ENCODE peak calls at places on chromosome 1, in ten cellular contexts. N, V, X, O, K, S, U, W, I and J are unnamed samples. For H3K4me1, the result is how much of the 10 kb centered on the place peaks cover.

GRCh38 chr1:172585348-172585747 is 52.4 kb downstream of the SUCO start:
- DNase-seq in N (peak), V (no peak), X (peak), O (no peak), K (no peak), S (peak), U (no peak), W (no peak), I (no peak), J (no peak)

GRCh38 chr1:175273656-175274055 is 81.1 kb upstream of the KIAA0040 start:
- DNase-seq in N (no peak), V (no peak), X (no peak), O (no peak), K (no peak), S (no peak), U (peak), W (no peak), I (no peak), J (no peak)

GRCh38 chr1:154556422-154556821 is 2.0 kb downstream of the UBE2Q1 start:
- DNase-seq in N (no peak), V (no peak), X (no peak), O (no peak), K (peak), S (peak), U (peak), W (no peak), I (no peak), J (no peak)

GRCh38 chr1:205589618-205590456 is 42.0 kb downstream of the ELK4 start:
- DNase-seq in N (no peak), V (no peak), X (no peak), O (no peak), K (no peak), S (no peak), U (no peak), W (no peak), I (no peak), J (no peak)

GRCh38 chr1:94672934-94673333 is 131.4 kb upstream of the F3 start:
- DNase-seq in N (peak), V (no peak), X (no peak), O (no peak), K (no peak), S (no peak), U (no peak), W (no peak), I (no peak), J (peak)

GRCh38 chr1:92577251-92577895 is 90.6 kb upstream of the GFI1 start:
- DNase-seq in N (peak), V (no peak), X (peak), O (no peak), K (peak), S (peak), U (no peak), W (no peak), I (no peak), J (no peak)

GRCh38 chr1:192235127-192235526 is 76.9 kb downstream of the RGS18 start:
- DNase-seq in N (no peak), V (no peak), X (no peak), O (no peak), K (no peak), S (peak), U (no peak), W (no peak), I (no peak), J (no peak)

GRCh38 chr1:68112835-68113243 is 62.4 kb upstream of the DIRAS3 start:
- DNase-seq in N (peak), V (peak), X (peak), O (no peak), K (no peak), S (peak), U (no peak), W (no peak), I (no peak), J (peak)

GRCh38 chr1:217369271-217369981 is 261.5 kb downstream of the GPATCH2 start:
- DNase-seq in N (no peak), V (no peak), X (no peak), O (peak), K (peak), S (no peak), U (no peak), W (no peak), I (no peak), J (no peak)

GRCh38 chr1:40532844-40533424 is 1.5 kb downstream of the ZNF684 start:
- DNase-seq in N (peak), V (peak), X (peak), O (no peak), K (peak), S (peak), U (no peak), W (no peak), I (no peak), J (peak)

GRCh38 chr1:180230416-180230790 is 339 bp downstream of the LHX4 start:
- DNase-seq in N (no peak), V (no peak), X (no peak), O (no peak), K (peak), S (no peak), U (no peak), W (no peak), I (no peak), J (peak)

GRCh38 chr1:200590001-200590400 is 30.6 kb downstream of the KIF14 start:
- DNase-seq in N (peak), V (no peak), X (no peak), O (no peak), K (no peak), S (peak), U (no peak), W (no peak), I (no peak), J (no peak)

GRCh38 chr1:60156371-60156770 is 82.8 kb upstream of the C1orf87 start:
- DNase-seq in N (no peak), V (no peak), X (no peak), O (no peak), K (no peak), S (no peak), U (no peak), W (no peak), I (no peak), J (no peak)

GRCh38 chr1:104136621-104137020 is 386.9 kb downstream of the AMY1C start:
- DNase-seq in N (no peak), V (no peak), X (no peak), O (no peak), K (no peak), S (no peak), U (no peak), W (no peak), I (no peak), J (no peak)

GRCh38 chr1:211921579-211922095 is 91.1 kb upstream of the LPGAT1 start:
- DNase-seq in N (no peak), V (no peak), X (no peak), O (no peak), K (no peak), S (no peak), U (no peak), W (no peak), I (no peak), J (no peak)

GRCh38 chr1:21868482-21868881 is 56.4 kb downstream of the LDLRAD2 start:
- DNase-seq in N (no peak), V (no peak), X (no peak), O (no peak), K (no peak), S (no peak), U (no peak), W (no peak), I (no peak), J (no peak)

GRCh38 chr1:31585736-31586365 is 9.5 kb downstream of the TINAGL1 start:
- DNase-seq in N (no peak), V (no peak), X (no peak), O (no peak), K (no peak), S (no peak), U (no peak), W (no peak), I (no peak), J (no peak)

GRCh38 chr1:35080171-35080854 is 1.1 kb downstream of the ZMYM1 start:
- DNase-seq in N (no peak), V (no peak), X (no peak), O (no peak), K (no peak), S (no peak), U (no peak), W (no peak), I (no peak), J (no peak)

GRCh38 chr1:33346921-33347649 is 26.2 kb upstream of the A3GALT2 start:
- DNase-seq in N (peak), V (peak), X (peak), O (no peak), K (no peak), S (peak), U (peak), W (no peak), I (peak), J (peak)

GRCh38 chr1:39915499-39916129 is 13.9 kb upstream of the MYCL start:
- DNase-seq in N (no peak), V (no peak), X (no peak), O (no peak), K (no peak), S (no peak), U (no peak), W (no peak), I (no peak), J (no peak)

GRCh38 chr1:165397945-165398344 is 41.4 kb upstream of the LMX1A start:
- DNase-seq in N (peak), V (no peak), X (peak), O (peak), K (no peak), S (peak), U (peak), W (no peak), I (no peak), J (peak)

GRCh38 chr1:76090284-76091180 is 16.0 kb downstream of the ST6GALNAC3 start:
- DNase-seq in N (no peak), V (no peak), X (no peak), O (no peak), K (no peak), S (no peak), U (no peak), W (no peak), I (no peak), J (no peak)

GRCh38 chr1:57007948-57008347 is 42.1 kb upstream of the C8B start:
- DNase-seq in N (no peak), V (no peak), X (no peak), O (no peak), K (no peak), S (peak), U (no peak), W (no peak), I (no peak), J (no peak)

GRCh38 chr1:155127672-155128468 is at the start of gene EFNA1:
- DNase-seq in N (peak), V (no peak), X (peak), O (peak), K (peak), S (peak), U (peak), W (no peak), I (peak), J (peak)

GRCh38 chr1:119947468-119947867 is 51.2 kb upstream of the ADAM30 start:
- DNase-seq in N (peak), V (no peak), X (peak), O (no peak), K (no peak), S (peak), U (no peak), W (no peak), I (no peak), J (no peak)

GRCh38 chr1:98410082-98410481 is 251.4 kb upstream of the SNX7 start:
- DNase-seq in N (no peak), V (no peak), X (no peak), O (no peak), K (no peak), S (no peak), U (no peak), W (no peak), I (no peak), J (no peak)

GRCh38 chr1:150968491-150968890 is 6.1 kb downstream of the CERS2 start:
- DNase-seq in N (no peak), V (no peak), X (no peak), O (no peak), K (no peak), S (no peak), U (no peak), W (no peak), I (no peak), J (no peak)

GRCh38 chr1:77825356-77825709 is 45.9 kb downstream of the MIGA1 start:
- DNase-seq in N (peak), V (peak), X (peak), O (no peak), K (peak), S (peak), U (peak), W (no peak), I (peak), J (no peak)

GRCh38 chr1:99849413-99849743 is 783 bp upstream of the AGL start:
- DNase-seq in N (peak), V (no peak), X (no peak), O (no peak), K (no peak), S (no peak), U (peak), W (no peak), I (no peak), J (no peak)

GRCh38 chr1:47179988-47180563 is 9.8 kb downstream of the PDZK1IP1 start:
- DNase-seq in N (no peak), V (no peak), X (no peak), O (no peak), K (no peak), S (no peak), U (peak), W (no peak), I (no peak), J (no peak)

GRCh38 chr1:42953182-42954180 is 5.2 kb downstream of the SLC2A1 start:
- DNase-seq in N (no peak), V (no peak), X (no peak), O (no peak), K (no peak), S (no peak), U (peak), W (no peak), I (no peak), J (no peak)

GRCh38 chr1:207863893-207864535 is 46.9 kb downstream of the CD34 start:
- DNase-seq in N (no peak), V (no peak), X (no peak), O (no peak), K (no peak), S (no peak), U (no peak), W (no peak), I (no peak), J (no peak)

GRCh38 chr1:97654866-97655265 is 266.0 kb downstream of the DPYD start:
- DNase-seq in N (no peak), V (no peak), X (no peak), O (no peak), K (no peak), S (peak), U (no peak), W (no peak), I (no peak), J (no peak)

GRCh38 chr1:170881268-170882265 is 53.8 kb upstream of the MROH9 start:
- DNase-seq in N (peak), V (peak), X (peak), O (no peak), K (peak), S (peak), U (no peak), W (no peak), I (peak), J (peak)

GRCh38 chr1:217982711-217983405 is 302.2 kb upstream of the RRP15 start:
- DNase-seq in N (no peak), V (no peak), X (no peak), O (no peak), K (peak), S (no peak), U (no peak), W (no peak), I (no peak), J (no peak)

GRCh38 chr1:77424236-77424635 is 142.4 kb downstream of the AK5 start:
- DNase-seq in N (peak), V (no peak), X (peak), O (no peak), K (no peak), S (peak), U (no peak), W (no peak), I (peak), J (no peak)

GRCh38 chr1:33347650-33347992 is 26.7 kb upstream of the A3GALT2 start:
- DNase-seq in N (peak), V (no peak), X (peak), O (no peak), K (no peak), S (peak), U (no peak), W (no peak), I (no peak), J (no peak)

GRCh38 chr1:168581799-168582572 is 5.6 kb downstream of the XCL1 start:
- DNase-seq in N (no peak), V (no peak), X (no peak), O (no peak), K (no peak), S (no peak), U (no peak), W (no peak), I (no peak), J (no peak)

GRCh38 chr1:117605164-117605810 is 561 bp upstream of the TENT5C start:
- DNase-seq in N (no peak), V (no peak), X (peak), O (no peak), K (peak), S (peak), U (peak), W (no peak), I (peak), J (no peak)

DNA sequence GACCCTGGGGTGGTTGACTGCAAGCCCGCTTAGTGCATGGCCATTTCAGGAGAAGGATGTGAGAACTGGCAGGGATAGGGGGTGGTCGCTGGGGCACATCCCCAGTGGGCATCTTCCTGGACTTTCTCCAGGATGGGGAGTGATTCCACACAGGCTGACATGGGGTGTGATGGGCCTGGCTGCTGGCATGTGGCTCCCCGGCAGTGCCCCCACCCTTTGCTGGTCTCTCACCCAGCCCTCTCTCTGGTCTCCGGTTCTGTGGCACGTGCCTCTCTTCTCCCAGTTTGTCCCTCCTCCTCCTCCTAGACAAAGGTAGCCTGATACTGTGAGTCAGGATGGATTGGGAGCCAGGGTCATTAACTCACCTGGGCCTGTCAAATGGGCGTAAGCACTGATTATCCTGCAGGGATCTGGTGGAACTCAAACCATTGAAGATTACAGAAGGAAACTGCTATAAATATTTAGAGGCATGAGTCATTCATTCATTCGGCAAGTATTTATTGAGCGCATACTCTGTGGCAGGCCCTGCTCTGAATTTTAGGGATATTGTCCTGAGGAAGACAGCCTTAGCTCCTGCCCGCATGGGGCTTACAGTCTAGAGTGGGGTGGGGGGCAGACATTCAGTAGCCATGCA is 23.6 kb upstream of the EPS8L3 start:
- DNase-seq in N (no peak), V (peak), X (peak), O (no peak), K (no peak), S (no peak), U (no peak), W (no peak), I (no peak), J (peak)
- H3K4me1 ChIP-seq in N (under half), V (under half), X (half or more), O (under half), K (under half), S (half or more), U (under half), W (half or more), I (under half), J (half or more)

GRCh38 chr1:167175901-167176300 is 44.8 kb upstream of the POU2F1 start:
- DNase-seq in N (no peak), V (no peak), X (peak), O (no peak), K (no peak), S (peak), U (no peak), W (no peak), I (no peak), J (no peak)
- H3K27ac ChIP-seq in N (no peak), V (no peak), X (no peak), O (no peak), K (no peak), S (no peak), U (no peak), W (no peak), I (no peak), J (no peak)

GRCh38 chr1:202591523-202591922 is 118.7 kb downstream of the SYT2 start:
- DNase-seq in N (no peak), V (no peak), X (no peak), O (no peak), K (no peak), S (no peak), U (no peak), W (no peak), I (no peak), J (no peak)

GRCh38 chr1:202590975-202591411 is 119.3 kb downstream of the SYT2 start:
- DNase-seq in N (no peak), V (no peak), X (no peak), O (no peak), K (no peak), S (no peak), U (no peak), W (no peak), I (no peak), J (no peak)

GRCh38 chr1:202590119-202590518 is 120.1 kb downstream of the SYT2 start:
- DNase-seq in N (no peak), V (no peak), X (no peak), O (no peak), K (no peak), S (no peak), U (no peak), W (no peak), I (no peak), J (no peak)

GRCh38 chr1:202593845-202594244 is 116.4 kb downstream of the SYT2 start:
- DNase-seq in N (no peak), V (peak), X (peak), O (no peak), K (no peak), S (no peak), U (no peak), W (no peak), I (no peak), J (no peak)

DNA sequence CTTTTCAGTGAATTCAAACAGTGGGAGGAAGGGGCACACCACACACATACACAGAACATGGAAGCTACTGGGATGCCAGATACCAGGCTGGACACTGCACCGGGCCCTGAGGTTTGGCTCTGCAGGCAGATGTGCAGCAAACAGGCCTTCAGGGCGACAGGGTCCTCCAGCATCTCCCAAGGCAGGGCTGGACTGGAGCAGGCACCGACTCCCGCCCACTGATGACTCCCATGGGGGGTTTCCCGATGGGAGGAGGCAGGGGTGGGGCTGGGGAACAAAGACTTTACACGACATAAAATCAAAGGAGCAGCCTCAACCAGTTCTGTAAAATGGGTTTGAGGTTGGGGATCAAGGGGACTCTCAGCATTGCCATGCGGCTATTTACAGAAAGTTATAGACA is 118.1 kb downstream of the SYT2 start:
- DNase-seq in N (no peak), V (no peak), X (no peak), O (no peak), K (no peak), S (no peak), U (no peak), W (no peak), I (no peak), J (peak)
- H3K4me1 ChIP-seq in N (under half), V (under half), X (under half), O (under half), K (under half), S (under half), U (under half), W (half or more), I (under half), J (half or more)

DNA sequence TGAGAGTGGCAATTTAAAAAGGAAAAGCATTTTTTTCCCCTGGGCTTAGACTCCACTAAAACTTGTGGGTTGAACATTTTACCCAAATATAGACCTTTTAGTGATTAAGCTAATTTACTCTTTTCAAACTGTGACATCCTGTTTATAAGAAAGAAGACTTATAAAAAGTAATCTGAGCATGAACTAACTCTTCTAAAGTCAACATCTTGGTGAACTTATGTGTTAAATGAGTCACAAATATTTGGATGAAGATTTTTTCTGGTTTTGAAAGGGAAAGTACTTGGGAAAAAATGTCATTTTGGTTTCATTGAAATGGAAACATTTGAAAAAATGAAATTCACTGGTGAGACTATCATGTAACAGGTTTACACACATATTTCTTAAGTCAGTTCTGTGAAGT is 109.8 kb downstream of the KCNK2 start:
- DNase-seq in N (peak), V (no peak), X (peak), O (no peak), K (no peak), S (no peak), U (no peak), W (no peak), I (no peak), J (no peak)
- H3K27ac ChIP-seq in N (no peak), V (no peak), X (peak), O (no peak), K (no peak), S (no peak), U (no peak), W (no peak), I (no peak), J (no peak)

DNA sequence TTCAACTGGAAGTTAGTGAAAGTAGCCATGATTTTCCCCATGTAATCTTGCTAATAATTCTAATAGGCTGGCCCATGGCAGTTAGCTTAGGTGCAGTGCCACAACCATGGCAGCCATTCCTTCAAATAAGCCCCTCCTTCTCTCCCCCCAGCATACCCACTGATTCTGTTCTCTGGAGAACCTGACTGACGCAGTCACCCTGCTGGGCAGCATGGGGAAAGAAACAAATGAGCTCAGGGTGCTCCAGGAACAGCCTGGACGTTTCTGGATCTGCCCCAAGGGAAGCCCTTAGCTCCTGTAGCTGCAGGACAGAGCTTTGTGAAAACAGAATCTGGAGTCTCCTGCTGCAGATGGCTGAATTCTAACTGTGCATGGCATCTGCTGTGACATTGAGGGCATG is 22.5 kb downstream of the SNAP47 start:
- DNase-seq in N (peak), V (no peak), X (no peak), O (no peak), K (no peak), S (no peak), U (no peak), W (no peak), I (no peak), J (no peak)
- H3K4me1 ChIP-seq in N (under half), V (under half), X (under half), O (under half), K (under half), S (under half), U (under half), W (under half), I (under half), J (under half)